ENCODE peak calls at places on chromosomes 3 and 15, in nine cellular contexts. V, E, F, X, S, Z, R, G and O are unnamed samples.

GRCh38 chr3:158718490-158719170 is 13.6 kb downstream of the RARRES1 start:
- DNase-seq in V (no peak), E (no peak), F (no peak), X (peak; percentile 50), S (no peak), Z (peak; percentile 96), R (no peak), G (no peak), O (no peak)

GRCh38 chr3:13461169-13462124 is 18.7 kb upstream of the HDAC11 start:
- DNase-seq in V (peak; percentile 58), E (peak; percentile 80), F (peak; percentile 85), X (peak; percentile 67), S (peak; percentile 69), Z (no peak), R (peak; percentile 79), G (peak; percentile 16), O (peak; percentile 80)

GRCh38 chr3:65044401-65044800 is 356.6 kb upstream of the ADAMTS9 start:
- DNase-seq in V (no peak), E (no peak), F (no peak), X (no peak), S (no peak), Z (no peak), R (no peak), G (no peak), O (no peak)

GRCh38 chr3:136882575-136882974 is 20.6 kb downstream of the NCK1 start:
- DNase-seq in V (no peak), E (no peak), F (no peak), X (no peak), S (no peak), Z (no peak), R (no peak), G (no peak), O (no peak)

GRCh38 chr15:57865294-57865693 is 158.8 kb downstream of the POLR2M start:
- DNase-seq in V (no peak), E (no peak), F (no peak), X (no peak), S (no peak), Z (no peak), R (no peak), G (no peak), O (no peak)

GRCh38 chr3:99939834-99940233 is 122.2 kb downstream of the CMSS1 start:
- DNase-seq in V (no peak), E (no peak), F (no peak), X (no peak), S (no peak), Z (no peak), R (no peak), G (no peak), O (no peak)

GRCh38 chr3:127701281-127701792 is 28.6 kb downstream of the ABTB1 start:
- DNase-seq in V (no peak), E (no peak), F (no peak), X (no peak), S (no peak), Z (no peak), R (peak; percentile 76), G (no peak), O (no peak)

GRCh38 chr3:148681080-148681479 is 16.6 kb upstream of the AGTR1 start:
- DNase-seq in V (no peak), E (no peak), F (no peak), X (no peak), S (no peak), Z (peak; percentile 26), R (no peak), G (no peak), O (no peak)

GRCh38 chr3:130480736-130481135 is 36.2 kb upstream of the COL6A6 start:
- DNase-seq in V (no peak), E (no peak), F (no peak), X (no peak), S (no peak), Z (peak; percentile 20), R (no peak), G (no peak), O (peak; percentile 40)

GRCh38 chr3:73143821-73144237 is 82.4 kb downstream of the EBLN2 start:
- DNase-seq in V (no peak), E (no peak), F (no peak), X (no peak), S (no peak), Z (peak; percentile 21), R (no peak), G (no peak), O (no peak)

GRCh38 chr3:42701371-42702065 is 1.1 kb downstream of the HHATL start:
- DNase-seq in V (peak; percentile 34), E (peak; percentile 53), F (peak; percentile 68), X (peak; percentile 56), S (no peak), Z (no peak), R (peak; percentile 85), G (peak; percentile 84), O (no peak)

GRCh38 chr15:51117270-51117669 is 22.6 kb upstream of the TNFAIP8L3 start:
- DNase-seq in V (no peak), E (no peak), F (no peak), X (no peak), S (no peak), Z (no peak), R (no peak), G (no peak), O (no peak)

GRCh38 chr3:111668321-111668720 is 73.2 kb upstream of the ZBED2 start:
- DNase-seq in V (no peak), E (no peak), F (no peak), X (no peak), S (no peak), Z (no peak), R (no peak), G (no peak), O (no peak)

GRCh38 chr3:154364849-154365248 is 40.6 kb upstream of the DHX36 start:
- DNase-seq in V (no peak), E (no peak), F (no peak), X (no peak), S (no peak), Z (no peak), R (no peak), G (no peak), O (no peak)

GRCh38 chr3:82685761-82686160 is 924.3 kb upstream of the GBE1 start:
- DNase-seq in V (no peak), E (no peak), F (no peak), X (no peak), S (no peak), Z (peak; percentile 5), R (no peak), G (no peak), O (no peak)

GRCh38 chr15:40334941-40335795 is 5.6 kb downstream of the CCDC9B start:
- DNase-seq in V (no peak), E (no peak), F (no peak), X (peak; percentile 30), S (no peak), Z (no peak), R (peak; percentile 68), G (no peak), O (no peak)

GRCh38 chr15:25693321-25694237 is 169.5 kb downstream of the ATP10A start:
- DNase-seq in V (peak; percentile 11), E (peak; percentile 6), F (peak; percentile 46), X (no peak), S (peak; percentile 6), Z (no peak), R (no peak), G (no peak), O (no peak)

GRCh38 chr3:142850395-142851023 is 38.4 kb downstream of the PCOLCE2 start:
- DNase-seq in V (no peak), E (no peak), F (peak; percentile 12), X (no peak), S (no peak), Z (peak; percentile 97), R (no peak), G (no peak), O (no peak)

GRCh38 chr15:96306321-96306720 is 24.2 kb upstream of the NR2F2 start:
- DNase-seq in V (no peak), E (no peak), F (no peak), X (no peak), S (no peak), Z (no peak), R (no peak), G (no peak), O (no peak)

GRCh38 chr15:25850154-25851111 is 12.7 kb downstream of the ATP10A start:
- DNase-seq in V (peak; percentile 66), E (peak; percentile 63), F (peak; percentile 79), X (peak; percentile 57), S (no peak), Z (peak; percentile 48), R (peak; percentile 90), G (no peak), O (no peak)

GRCh38 chr3:20103731-20104130 is 63.5 kb downstream of the KAT2B start:
- DNase-seq in V (no peak), E (no peak), F (no peak), X (no peak), S (no peak), Z (no peak), R (no peak), G (no peak), O (no peak)

GRCh38 chr15:57085267-57085666 is 166.8 kb downstream of the TCF12 start:
- DNase-seq in V (no peak), E (no peak), F (no peak), X (no peak), S (no peak), Z (no peak), R (no peak), G (no peak), O (no peak)

GRCh38 chr3:48784426-48785120 is 63.1 kb downstream of the PRKAR2A start:
- DNase-seq in V (no peak), E (no peak), F (no peak), X (no peak), S (no peak), Z (peak; percentile 35), R (no peak), G (no peak), O (no peak)

GRCh38 chr3:58679451-58679850 is 12.9 kb upstream of the FAM3D start:
- DNase-seq in V (no peak), E (no peak), F (no peak), X (no peak), S (no peak), Z (no peak), R (no peak), G (no peak), O (no peak)

GRCh38 chr3:68067314-68067713 is 412.9 kb upstream of the SUCLG2 start:
- DNase-seq in V (no peak), E (no peak), F (no peak), X (no peak), S (no peak), Z (no peak), R (no peak), G (no peak), O (no peak)

GRCh38 chr3:128881576-128881975 is 2.2 kb downstream of the ACAD9 start:
- DNase-seq in V (no peak), E (no peak), F (no peak), X (no peak), S (no peak), Z (no peak), R (no peak), G (no peak), O (no peak)

GRCh38 chr3:58577269-58577821 is at the start of gene FAM107A:
- DNase-seq in V (no peak), E (no peak), F (no peak), X (peak; percentile 42), S (no peak), Z (no peak), R (no peak), G (no peak), O (no peak)

GRCh38 chr3:13262493-13263211 is 157.5 kb downstream of the NUP210 start:
- DNase-seq in V (no peak), E (no peak), F (no peak), X (no peak), S (no peak), Z (no peak), R (peak; percentile 41), G (no peak), O (no peak)

GRCh38 chr15:54618120-54618519 is 578.6 kb downstream of the RSL24D1 start:
- DNase-seq in V (no peak), E (no peak), F (no peak), X (no peak), S (no peak), Z (no peak), R (no peak), G (no peak), O (no peak)

GRCh38 chr3:73602171-73602570 is 22.6 kb downstream of the PDZRN3 start:
- DNase-seq in V (no peak), E (no peak), F (no peak), X (no peak), S (no peak), Z (peak; percentile 91), R (no peak), G (no peak), O (no peak)

GRCh38 chr3:132549890-132550578 is 47.0 kb upstream of the ACKR4 start:
- DNase-seq in V (no peak), E (no peak), F (no peak), X (no peak), S (no peak), Z (peak; percentile 37), R (no peak), G (no peak), O (no peak)